ENCODE peak calls at places on chromosome 13, in five cellular contexts. A is effector memory CD4-positive, alpha-beta T cell; S is HCT116; B is upper lobe of right lung; V is psoas muscle. I is an unnamed sample. For H3K9me3, the result is how much of the 10 kb centered on the place peaks cover.

GRCh38 chr13:49977992-49978391 is 18.9 kb upstream of the TRIM13 start:
- DNase-seq in A (no peak), S (no peak), B (no peak), V (no peak), I (no peak)

GRCh38 chr13:112532837-112533745 is 54.9 kb downstream of the TUBGCP3 start:
- DNase-seq in A (no peak), S (no peak), B (no peak), V (no peak), I (no peak)

GRCh38 chr13:20671789-20672188 is 31.7 kb upstream of the IL17D start:
- DNase-seq in A (no peak), S (no peak), B (no peak), V (no peak), I (no peak)

GRCh38 chr13:99275093-99275469 is 16.9 kb upstream of the GPR18 start:
- DNase-seq in A (no peak), S (no peak), B (no peak), V (no peak), I (no peak)

GRCh38 chr13:95880346-95880745 is 172.9 kb downstream of the UGGT2 start:
- DNase-seq in A (no peak), S (no peak), B (no peak), V (no peak), I (no peak)

GRCh38 chr13:73216381-73216831 is 157.6 kb downstream of the KLF5 start:
- DNase-seq in A (no peak), S (no peak), B (no peak), V (no peak), I (no peak)

GRCh38 chr13:30895773-30896172 is 10.3 kb upstream of the MEDAG start:
- DNase-seq in A (no peak), S (no peak), B (no peak), V (peak), I (no peak)

GRCh38 chr13:30332516-30333165 is 25.3 kb upstream of the KATNAL1 start:
- DNase-seq in A (no peak), S (no peak), B (no peak), V (no peak), I (no peak)

GRCh38 chr13:33642374-33643065 is 175.4 kb upstream of the RFC3 start:
- DNase-seq in A (no peak), S (no peak), B (no peak), V (peak), I (no peak)

GRCh38 chr13:89937420-89937819 is 1410.1 kb upstream of the MIR17HG start:
- DNase-seq in A (no peak), S (no peak), B (no peak), V (no peak), I (no peak)

GRCh38 chr13:79659161-79659560 is 178.2 kb downstream of the NDFIP2 start:
- DNase-seq in A (no peak), S (no peak), B (no peak), V (peak), I (no peak)

GRCh38 chr13:59673301-59673700 is 490.4 kb downstream of the DIAPH3 start:
- DNase-seq in A (no peak), S (no peak), B (no peak), V (no peak), I (no peak)

GRCh38 chr13:23657056-23657455 is 86.8 kb downstream of the TNFRSF19 start:
- DNase-seq in A (no peak), S (no peak), B (no peak), V (no peak), I (no peak)

GRCh38 chr13:60538566-60538965 is 141.5 kb downstream of the TDRD3 start:
- DNase-seq in A (no peak), S (no peak), B (no peak), V (no peak), I (no peak)

GRCh38 chr13:52177276-52177675 is 17.9 kb upstream of the NEK3 start:
- DNase-seq in A (no peak), S (no peak), B (no peak), V (no peak), I (no peak)

GRCh38 chr13:59144700-59145099 is 1019.0 kb downstream of the DIAPH3 start:
- DNase-seq in A (no peak), S (no peak), B (no peak), V (no peak), I (no peak)

GRCh38 chr13:21584973-21585592 is 18.9 kb downstream of the MICU2 start:
- DNase-seq in A (no peak), S (no peak), B (no peak), V (no peak), I (no peak)

GRCh38 chr13:62473944-62474237 is 1058.2 kb upstream of the PCDH20 start:
- DNase-seq in A (no peak), S (no peak), B (no peak), V (no peak), I (no peak)

GRCh38 chr13:105452895-105453294 is 1082.6 kb downstream of the EFNB2 start:
- DNase-seq in A (no peak), S (no peak), B (no peak), V (no peak), I (no peak)

GRCh38 chr13:78602561-78603239 is 652 bp downstream of the POU4F1 start:
- DNase-seq in A (no peak), S (no peak), B (no peak), V (no peak), I (no peak)

GRCh38 chr13:94256671-94257070 is 222.8 kb downstream of the DCT start:
- DNase-seq in A (no peak), S (no peak), B (no peak), V (no peak), I (no peak)

GRCh38 chr13:62014299-62014698 is 598.6 kb upstream of the PCDH20 start:
- DNase-seq in A (no peak), S (peak), B (no peak), V (no peak), I (no peak)

GRCh38 chr13:107881362-107881761 is 334.0 kb downstream of the LIG4 start:
- DNase-seq in A (no peak), S (no peak), B (no peak), V (no peak), I (no peak)

GRCh38 chr13:41428155-41428554 is 29.2 kb upstream of the RGCC start:
- DNase-seq in A (peak), S (no peak), B (no peak), V (no peak), I (peak)

GRCh38 chr13:61779456-61779855 is 363.8 kb upstream of the PCDH20 start:
- DNase-seq in A (no peak), S (no peak), B (no peak), V (no peak), I (no peak)

GRCh38 chr13:112849500-112849899 is 119.5 kb upstream of the MCF2L start:
- DNase-seq in A (no peak), S (no peak), B (no peak), V (no peak), I (no peak)

GRCh38 chr13:98571955-98572662 is 4.8 kb downstream of the STK24 start:
- DNase-seq in A (no peak), S (no peak), B (no peak), V (peak), I (peak)

GRCh38 chr13:76822691-76823267 is 63.4 kb downstream of the KCTD12 start:
- DNase-seq in A (no peak), S (no peak), B (no peak), V (no peak), I (no peak)

GRCh38 chr13:50422181-50423148 is 407.2 kb downstream of the KCNRG start:
- DNase-seq in A (no peak), S (no peak), B (no peak), V (no peak), I (no peak)

GRCh38 chr13:41568990-41569387 is 111.6 kb downstream of the RGCC start:
- DNase-seq in A (no peak), S (no peak), B (no peak), V (no peak), I (no peak)

GRCh38 chr13:25943666-25944065 is 108.2 kb downstream of the SHISA2 start:
- DNase-seq in A (no peak), S (no peak), B (no peak), V (no peak), I (no peak)

GRCh38 chr13:36193151-36193855 is 21.1 kb downstream of the SOHLH2 start:
- DNase-seq in A (no peak), S (no peak), B (no peak), V (no peak), I (no peak)

GRCh38 chr13:103002279-103002678 is 63.9 kb downstream of the SLC10A2 start:
- DNase-seq in A (no peak), S (no peak), B (no peak), V (no peak), I (no peak)

GRCh38 chr13:102999498-102999897 is 66.7 kb downstream of the SLC10A2 start:
- DNase-seq in A (no peak), S (no peak), B (no peak), V (no peak), I (no peak)

GRCh38 chr13:103004790-103005307 is 61.4 kb downstream of the SLC10A2 start:
- DNase-seq in A (no peak), S (no peak), B (no peak), V (no peak), I (no peak)

DNA sequence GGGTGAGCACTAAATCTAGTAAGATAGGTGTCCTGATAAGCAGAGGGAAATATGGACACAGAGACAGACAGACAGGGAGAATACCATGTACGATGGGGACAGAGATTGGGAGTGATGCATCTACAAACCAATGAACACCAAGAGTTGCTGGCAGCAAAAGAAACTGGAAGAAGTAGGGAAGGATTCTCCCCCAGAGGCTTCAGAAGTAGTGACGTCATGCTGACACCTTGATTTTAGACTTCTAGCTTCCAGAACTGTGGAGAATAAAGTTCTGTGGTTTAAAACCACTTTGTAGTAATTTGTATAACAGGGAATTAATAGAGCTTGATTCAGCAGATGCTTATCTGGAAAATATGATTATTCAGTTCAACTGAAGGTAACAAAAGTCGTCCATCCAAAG is 66.1 kb downstream of the SLC10A2 start:
- DNase-seq in A (no peak), S (no peak), B (no peak), V (no peak), I (no peak)
- H3K9me3 ChIP-seq in A (under half), S (under half), B (under half), V (under half), I (under half)

DNA sequence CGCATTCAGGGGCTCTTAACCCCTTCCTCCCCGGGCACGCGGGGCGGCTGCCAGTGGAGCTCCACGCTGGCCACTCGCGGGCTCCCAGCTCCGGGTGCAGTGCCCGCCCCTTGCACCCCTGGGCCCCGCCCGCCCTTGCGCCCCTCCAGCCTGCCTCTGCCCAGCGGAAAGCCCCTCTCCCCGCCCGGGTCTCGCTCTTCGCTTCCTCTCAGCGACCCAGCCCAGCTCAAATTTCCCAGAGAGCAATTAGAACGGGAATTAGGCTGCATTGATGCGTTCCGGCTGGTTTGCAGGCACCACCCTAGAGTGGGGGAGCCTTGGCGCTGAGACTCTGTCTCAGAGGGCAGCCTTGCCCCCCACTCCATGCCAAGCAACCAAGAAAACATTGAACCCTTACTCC is 1.8 kb upstream of the GSX1 start:
- DNase-seq in A (no peak), S (no peak), B (no peak), V (no peak), I (no peak)
- H3K9me3 ChIP-seq in A (under half), S (under half), B (under half), V (under half), I (under half)

GRCh38 chr13:109224033-109224432 is 562.4 kb downstream of the IRS2 start:
- DNase-seq in A (no peak), S (no peak), B (no peak), V (no peak), I (no peak)
- H3K9me3 ChIP-seq in A (under half), S (under half), B (under half), V (under half), I (under half)

GRCh38 chr13:110965038-110965754 is 50.3 kb upstream of the ANKRD10 start:
- DNase-seq in A (no peak), S (peak), B (no peak), V (no peak), I (no peak)
- H3K9me3 ChIP-seq in A (under half), S (under half), B (under half), V (under half), I (under half)

DNA sequence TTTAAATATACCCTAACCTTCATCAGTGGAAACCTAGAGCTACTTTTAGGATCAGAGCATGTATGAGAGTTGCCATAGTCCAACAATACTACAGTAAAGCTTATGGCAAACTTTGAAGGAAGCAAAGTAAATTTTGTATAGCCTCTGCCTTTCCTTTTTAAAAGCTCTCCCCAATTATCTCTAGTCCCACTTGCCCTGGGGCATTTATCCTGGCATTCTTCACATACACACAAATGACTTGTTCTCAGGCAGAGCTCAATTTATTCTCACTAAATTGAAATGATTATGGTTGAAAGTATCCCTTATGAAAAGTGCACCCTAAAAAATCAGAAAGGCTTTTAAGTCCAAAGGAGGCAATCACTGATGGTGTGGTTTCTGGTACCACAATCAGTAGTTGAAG is 94.1 kb upstream of the UFM1 start:
- DNase-seq in A (no peak), S (no peak), B (no peak), V (no peak), I (no peak)
- H3K9me3 ChIP-seq in A (under half), S (under half), B (under half), V (under half), I (under half)

GRCh38 chr13:32600891-32601290 is 14.6 kb downstream of the PDS5B start:
- DNase-seq in A (no peak), S (no peak), B (no peak), V (no peak), I (no peak)
- H3K9me3 ChIP-seq in A (under half), S (under half), B (under half), V (under half), I (under half)

GRCh38 chr13:63842102-63842501 is 2426.5 kb upstream of the PCDH20 start:
- DNase-seq in A (no peak), S (no peak), B (peak), V (no peak), I (no peak)
- H3K9me3 ChIP-seq in A (under half), S (under half), B (under half), V (under half), I (under half)

GRCh38 chr13:19050901-19051300 is 130.7 kb downstream of the TUBA3C start:
- DNase-seq in A (no peak), S (no peak), B (no peak), V (no peak), I (no peak)

GRCh38 chr13:19052180-19052579 is 129.4 kb downstream of the TUBA3C start:
- DNase-seq in A (no peak), S (no peak), B (no peak), V (no peak), I (no peak)

GRCh38 chr13:19052931-19053330 is 128.7 kb downstream of the TUBA3C start:
- DNase-seq in A (no peak), S (no peak), B (no peak), V (no peak), I (no peak)

GRCh38 chr13:19053561-19053960 is 128.1 kb downstream of the TUBA3C start:
- DNase-seq in A (no peak), S (no peak), B (no peak), V (no peak), I (no peak)

GRCh38 chr13:19048381-19048780 is 133.2 kb downstream of the TUBA3C start:
- DNase-seq in A (no peak), S (no peak), B (no peak), V (no peak), I (no peak)
- H3K9me3 ChIP-seq in A (under half), S (under half), B (under half), V (under half), I (under half)

I was measured in T-helper 17 cell.